ENCODE peak calls at places on chromosome X, in ten cellular contexts. N is HL-60, R is endothelial cell of umbilical vein, Q is GM12878, J is GM23338, A is K562, Y is sigmoid colon, H is transverse colon, G is SK-N-SH, K is stomach. D is an unnamed sample.

GRCh38 chrX:56758456-56758855 is 29.4 kb downstream of the NBDY start:
- DNase-seq in Y (no peak), K (no peak), N (no peak), H (no peak), R (no peak), A (no peak), J (no peak), G (no peak), Q (no peak), D (no peak)

GRCh38 chrX:69074726-69075125 is 90.5 kb downstream of the PJA1 start:
- DNase-seq in Q (no peak), J (no peak), Y (no peak), R (no peak), K (no peak), G (no peak), H (no peak), N (no peak), A (no peak), D (no peak)

GRCh38 chrX:68428431-68428830 is 4.9 kb downstream of the OPHN1 start:
- DNase-seq in K (no peak), A (no peak), R (peak; percentile 6), Q (no peak), Y (no peak), H (no peak), N (no peak), G (no peak), J (no peak), D (no peak)

GRCh38 chrX:119887721-119888425 is 7.8 kb upstream of the AKAP14 start:
- DNase-seq in H (peak; percentile 73), Y (peak; percentile 70), R (peak; percentile 57), A (peak; percentile 71), Q (no peak), G (peak; percentile 86), K (peak; percentile 54), N (peak; percentile 60), J (peak; percentile 89), D (peak; percentile 4)

GRCh38 chrX:42732506-42732905 is 45.5 kb downstream of the PPP1R2C start:
- DNase-seq in Y (no peak), Q (no peak), A (no peak), R (no peak), H (no peak), J (no peak), G (no peak), K (no peak), N (no peak), D (no peak)

GRCh38 chrX:34956915-34957314 is 14.3 kb downstream of the FAM47B start:
- DNase-seq in N (no peak), A (no peak), J (no peak), G (no peak), Q (no peak), K (no peak), Y (no peak), R (peak; percentile 51), H (no peak), D (no peak)

GRCh38 chrX:134186362-134187121 is 50.4 kb upstream of the CCDC160 start:
- DNase-seq in Q (peak; percentile 21), Y (no peak), K (no peak), G (no peak), R (no peak), A (no peak), N (peak; percentile 23), J (no peak), H (peak; percentile 20), D (no peak)

GRCh38 chrX:70013483-70014222 is 36.1 kb downstream of the AWAT2 start:
- DNase-seq in A (no peak), G (no peak), J (no peak), R (no peak), H (no peak), K (peak; percentile 69), Y (no peak), Q (no peak), N (no peak), D (no peak)

DNA sequence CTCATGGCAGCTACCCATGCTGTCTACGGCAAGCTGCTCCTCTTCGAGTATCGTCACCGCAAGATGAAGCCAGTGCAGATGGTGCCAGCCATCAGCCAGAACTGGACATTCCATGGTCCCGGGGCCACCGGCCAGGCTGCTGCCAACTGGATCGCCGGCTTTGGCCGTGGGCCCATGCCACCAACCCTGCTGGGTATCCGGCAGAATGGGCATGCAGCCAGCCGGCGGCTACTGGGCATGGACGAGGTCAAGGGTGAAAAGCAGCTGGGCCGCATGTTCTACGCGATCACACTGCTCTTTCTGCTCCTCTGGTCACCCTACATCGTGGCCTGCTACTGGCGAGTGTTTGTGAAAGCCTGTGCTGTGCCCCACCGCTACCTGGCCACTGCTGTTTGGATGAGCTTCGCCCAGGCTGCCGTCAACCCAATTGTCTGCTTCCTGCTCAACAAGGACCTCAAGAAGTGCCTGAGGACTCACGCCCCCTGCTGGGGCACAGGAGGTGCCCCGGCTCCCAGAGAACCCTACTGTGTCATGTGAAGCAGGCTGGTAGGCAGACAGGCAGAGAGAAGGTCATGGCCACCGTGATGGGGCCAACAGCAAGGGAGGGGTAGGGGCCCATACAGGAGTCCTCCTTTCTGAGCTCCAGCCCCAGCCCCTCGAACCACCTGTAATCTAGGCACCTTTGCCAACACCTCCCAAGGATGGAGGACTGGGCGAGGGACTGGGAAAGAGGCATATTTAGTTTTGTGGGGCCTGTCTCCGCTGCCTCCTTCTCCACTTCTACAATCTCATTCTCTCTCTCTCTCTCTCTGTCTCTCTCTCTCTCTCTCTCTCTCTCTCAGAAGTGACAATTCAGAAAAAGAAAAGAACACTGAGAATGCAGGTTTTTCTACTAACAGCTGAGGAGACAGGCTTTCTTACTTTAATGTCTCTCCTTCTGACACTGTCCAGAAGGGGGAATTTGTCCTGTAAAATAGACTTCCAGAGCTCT is 4.7 kb upstream of the TSPYL2 start:
- DNase-seq in G (no peak), R (no peak), N (no peak), Y (no peak), H (no peak), Q (no peak), K (no peak), A (no peak), J (peak; percentile 14), D (no peak)
- TF ChIP-seq POLR2AphosphoS5 in G (no peak), R (no peak), N (no peak), Y (no peak), H (no peak), Q (no peak), K (no peak), A (no peak), J (no peak), D (no peak)

DNA sequence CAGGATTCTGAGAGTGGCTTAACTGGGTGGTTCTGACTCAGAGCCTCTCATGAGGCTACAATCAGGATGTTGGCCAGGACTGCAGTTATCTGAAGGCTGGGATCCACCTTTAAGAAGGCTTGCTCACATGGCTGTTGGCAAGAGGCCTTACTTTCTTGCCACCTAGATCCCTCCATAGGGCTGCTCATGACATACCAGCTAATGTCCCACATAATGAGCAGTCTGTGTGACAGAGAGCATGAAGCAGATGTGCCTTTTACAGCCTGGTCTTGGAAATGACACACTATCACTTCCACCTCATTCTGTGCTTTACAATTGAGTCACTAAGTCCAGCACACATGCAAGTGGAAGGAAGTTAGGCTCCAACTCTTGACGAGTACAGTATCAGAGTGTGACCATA is 4.3 kb upstream of the RBM3 start:
- DNase-seq in R (peak; percentile 64), G (no peak), K (no peak), H (no peak), Y (no peak), J (no peak), A (no peak), Q (peak; percentile 52), N (no peak), D (no peak)
- H3K27ac ChIP-seq in R (peak overlapping the region; percentile 82), G (no peak overlapping the region), K (no peak overlapping the region), H (no peak overlapping the region), Y (no peak overlapping the region), J (no peak overlapping the region), A (no peak overlapping the region), Q (peak overlapping the region; percentile 54), N (no peak overlapping the region), D (no peak overlapping the region)

GRCh38 chrX:23501974-23502373 is 165.3 kb upstream of the PRDX4 start:
- DNase-seq in Q (no peak), N (no peak), H (no peak), R (no peak), A (no peak), Y (no peak), J (no peak), G (no peak), K (peak; percentile 34), D (no peak)

GRCh38 chrX:23503835-23504539 is 163.3 kb upstream of the PRDX4 start:
- DNase-seq in A (no peak), Y (peak; percentile 57), J (peak; percentile 26), H (peak; percentile 59), N (no peak), R (peak; percentile 21), K (peak; percentile 94), G (no peak), Q (no peak), D (peak; percentile 83)

GRCh38 chrX:23504540-23504884 is 162.8 kb upstream of the PRDX4 start:
- DNase-seq in G (no peak), A (no peak), K (no peak), N (no peak), H (no peak), Y (no peak), R (no peak), J (no peak), Q (no peak), D (no peak)

GRCh38 chrX:23505531-23506303 is 161.6 kb upstream of the PRDX4 start:
- DNase-seq in Y (no peak), N (no peak), R (no peak), J (peak; percentile 68), A (no peak), K (no peak), G (no peak), H (no peak), Q (no peak), D (peak; percentile 15)

GRCh38 chrX:23504895-23505294 is 162.4 kb upstream of the PRDX4 start:
- DNase-seq in R (no peak), J (no peak), H (no peak), Y (no peak), G (no peak), A (no peak), N (no peak), Q (no peak), K (no peak), D (no peak)
- TF ChIP-seq POLR2AphosphoS5 in R (no peak), J (no peak), H (no peak), Y (no peak), G (no peak), A (no peak), N (no peak), Q (no peak), K (no peak), D (peak; percentile 22)

GRCh38 chrX:11351375-11352295 is 58.4 kb downstream of the AMELX start:
- DNase-seq in R (no peak), H (peak; percentile 53), K (peak; percentile 40), A (no peak), Y (peak; percentile 93), J (no peak), N (no peak), G (no peak), Q (no peak), D (peak; percentile 20)

GRCh38 chrX:11349661-11350337 is 56.6 kb downstream of the AMELX start:
- DNase-seq in Y (no peak), G (no peak), R (no peak), J (no peak), H (no peak), A (no peak), K (no peak), Q (no peak), N (no peak), D (no peak)

GRCh38 chrX:11355259-11355909 is 62.2 kb downstream of the AMELX start:
- DNase-seq in G (no peak), H (no peak), A (no peak), J (no peak), Q (no peak), K (no peak), R (no peak), Y (no peak), N (no peak), D (no peak)

GRCh38 chrX:11349020-11349419 is 55.8 kb downstream of the AMELX start:
- DNase-seq in N (no peak), J (no peak), K (no peak), H (no peak), R (no peak), A (no peak), Q (no peak), Y (no peak), G (no peak), D (no peak)

DNA sequence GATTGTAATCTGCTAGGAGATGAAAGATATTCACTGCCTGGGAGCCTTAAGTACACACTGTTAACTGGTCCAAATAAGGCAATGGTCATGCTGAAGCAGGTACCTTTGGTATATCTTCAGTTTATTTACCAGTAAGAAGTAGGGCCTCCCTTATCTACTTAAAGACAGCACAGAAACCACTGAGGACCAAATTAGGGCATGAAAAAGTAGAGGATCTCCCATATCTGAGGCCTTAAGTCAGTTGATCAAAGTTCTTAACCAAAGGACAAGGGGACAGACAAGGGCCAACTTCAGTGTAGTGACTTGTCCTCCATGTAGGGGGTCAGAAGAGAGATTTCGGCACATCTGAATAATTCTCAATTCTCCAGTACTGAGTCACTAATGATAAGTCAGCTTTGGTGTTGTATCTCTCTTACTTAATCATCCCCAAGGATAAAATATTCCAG is 59.1 kb downstream of the AMELX start:
- DNase-seq in Q (no peak), H (no peak), R (no peak), Y (no peak), A (no peak), J (no peak), G (no peak), K (no peak), N (no peak), D (no peak)
- H3K27ac ChIP-seq in Q (no peak overlapping the region), H (peak overlapping the region; percentile 80), R (no peak overlapping the region), Y (peak overlapping the region; percentile 70), A (peak overlapping the region; percentile 92), J (no peak overlapping the region), G (no peak overlapping the region), K (no peak overlapping the region), N (no peak overlapping the region), D (peak overlapping the region; percentile 73)

D was measured in prostate gland.